ENCODE peak calls at places on chromosomes 11 and 22, in six cellular contexts. Z is mucosa of descending colon, G is thyroid gland, U is GM23248, A is fibroblast of lung, C is pancreas. H is an unnamed sample.

GRCh38 chr11:126465573-126466287 is 110.2 kb downstream of the ST3GAL4 start:
- DNase-seq in U (peak; percentile 40), G (no peak), A (no peak), Z (peak; percentile 68), C (no peak), H (no peak)

GRCh38 chr11:65425971-65426838 is 3.6 kb downstream of the NEAT1 start:
- DNase-seq in Z (no peak), G (no peak), A (peak; percentile 89), U (peak; percentile 88), C (no peak), H (peak; percentile 15)

GRCh38 chr11:102632026-102632425 is 6.9 kb upstream of the MMP20 start:
- DNase-seq in G (no peak), Z (no peak), A (no peak), C (no peak), U (no peak), H (no peak)

GRCh38 chr22:48488611-48489456 is 1338.8 kb downstream of the BRD1 start:
- DNase-seq in A (no peak), G (no peak), Z (no peak), U (peak; percentile 24), C (no peak), H (no peak)

GRCh38 chr11:8285228-8285627 is 21.6 kb upstream of the LMO1 start:
- DNase-seq in G (no peak), U (no peak), C (no peak), Z (no peak), A (no peak), H (no peak)

GRCh38 chr11:85595285-85595884 is 31.8 kb downstream of the DLG2 start:
- DNase-seq in U (peak; percentile 73), Z (no peak), A (peak; percentile 72), G (no peak), C (no peak), H (no peak)

GRCh38 chr11:117900144-117900651 is 23.7 kb upstream of the FXYD6 start:
- DNase-seq in C (no peak), A (no peak), G (no peak), Z (no peak), U (no peak), H (peak; percentile 38)

GRCh38 chr22:28440517-28441366 is 238.9 kb downstream of the TTC28 start:
- DNase-seq in G (no peak), C (no peak), Z (no peak), A (peak; percentile 83), U (peak; percentile 67), H (no peak)

GRCh38 chr22:44920183-44920582 is 89.6 kb downstream of the PHF21B start:
- DNase-seq in A (no peak), Z (peak; percentile 14), C (no peak), U (no peak), G (no peak), H (peak; percentile 26)

GRCh38 chr11:84476581-84476980 is 1150.6 kb downstream of the DLG2 start:
- DNase-seq in G (no peak), U (peak; percentile 2), A (no peak), C (no peak), Z (no peak), H (no peak)

GRCh38 chr11:19813158-19813879 is 100.7 kb downstream of the NAV2 start:
- DNase-seq in A (no peak), Z (no peak), G (no peak), U (no peak), C (no peak), H (no peak)

GRCh38 chr22:32985899-32986772 is 72.0 kb downstream of the SYN3 start:
- DNase-seq in C (peak; percentile 48), U (peak; percentile 86), A (peak; percentile 82), G (peak; percentile 74), Z (no peak), H (peak; percentile 62)

GRCh38 chr11:128767518-128767917 is 73.6 kb downstream of the FLI1 start:
- DNase-seq in Z (no peak), C (no peak), A (no peak), U (peak; percentile 5), G (no peak), H (no peak)

GRCh38 chr11:1388763-1389102 is 1.0 kb upstream of the BRSK2 start:
- DNase-seq in A (no peak), U (no peak), Z (no peak), G (no peak), C (peak; percentile 58), H (no peak)

GRCh38 chr11:1387521-1387920 is 2.2 kb upstream of the BRSK2 start:
- DNase-seq in Z (peak; percentile 48), C (peak; percentile 39), A (no peak), U (no peak), G (no peak), H (no peak)

GRCh38 chr11:1389932-1390587 is at the start of gene BRSK2:
- DNase-seq in C (peak; percentile 67), G (no peak), A (no peak), U (peak; percentile 18), Z (no peak), H (no peak)

GRCh38 chr11:1389103-1389931 is 417 bp upstream of the BRSK2 start:
- DNase-seq in C (peak; percentile 99), U (peak; percentile 99), A (peak; percentile 94), Z (peak; percentile 96), G (peak; percentile 98), H (peak; percentile 96)

DNA sequence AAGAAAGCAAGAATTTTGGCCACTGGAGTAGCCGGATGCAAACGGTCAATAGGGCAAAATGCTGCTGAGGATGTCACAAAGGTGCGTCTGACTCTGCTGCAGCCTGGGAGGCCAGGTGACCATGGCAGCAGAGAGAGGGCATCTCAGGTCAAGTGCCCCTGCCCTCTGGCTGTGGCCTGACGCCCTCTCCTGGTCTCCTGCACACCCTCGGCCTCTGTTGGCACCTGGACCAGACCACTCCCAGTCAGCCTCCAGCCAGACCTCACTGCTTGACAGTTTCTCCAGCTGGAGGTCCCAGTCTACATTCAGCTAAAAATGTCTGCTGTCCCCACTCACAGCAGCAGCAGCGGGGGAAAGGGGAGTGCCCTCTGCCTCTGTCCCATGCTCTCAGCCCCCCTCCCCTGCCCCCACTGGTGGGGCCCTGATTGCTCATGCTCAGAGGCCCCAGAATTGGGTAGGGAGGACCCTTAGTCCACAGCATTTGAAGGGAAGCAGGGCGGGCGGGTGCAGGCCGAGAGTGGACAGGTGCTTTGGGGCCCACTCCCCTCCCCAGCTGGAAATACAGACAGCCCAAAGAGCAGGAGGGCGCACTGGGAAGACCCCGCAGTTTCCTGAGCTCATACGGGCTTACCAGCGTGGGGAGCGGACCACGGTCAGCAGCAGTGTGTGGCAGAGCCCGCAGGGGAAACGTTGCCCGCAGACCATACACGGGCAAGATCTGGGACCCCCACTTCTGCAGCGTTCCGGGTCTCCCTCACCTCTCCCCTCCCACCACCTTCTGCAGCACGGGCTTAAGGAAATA is 1.6 kb upstream of the BRSK2 start:
- DNase-seq in G (no peak), A (no peak), Z (peak; percentile 44), C (peak; percentile 64), U (no peak), H (no peak)
- H3K4me1 ChIP-seq in G (peaks cover 16% of the 10 kb centered on the region), A (no peaks in the 10 kb centered on the region), Z (peaks cover 10% of the 10 kb centered on the region), C (peaks cover 5% of the 10 kb centered on the region), U (no peaks in the 10 kb centered on the region), H (no peaks in the 10 kb centered on the region)

DNA sequence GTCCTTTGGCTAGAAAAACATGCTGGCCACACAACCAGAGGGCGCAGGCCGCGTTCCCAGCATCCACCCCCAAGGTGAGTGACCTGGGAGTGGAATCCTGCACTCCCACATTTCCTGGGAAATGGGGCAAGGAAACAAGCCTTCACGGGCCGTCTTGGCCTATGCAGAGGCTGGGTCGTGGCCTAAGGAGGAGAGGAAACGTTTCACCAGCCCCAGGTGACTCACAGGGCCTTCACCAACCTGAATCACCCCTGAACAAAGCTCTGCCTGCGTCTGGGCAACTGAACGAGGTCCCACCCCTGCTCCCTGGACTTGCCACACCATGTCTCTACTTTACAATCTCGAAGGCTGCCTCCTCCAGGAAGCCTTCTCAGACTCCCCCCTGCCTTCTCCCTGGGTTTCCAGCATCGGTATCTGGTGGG is 13.2 kb downstream of the MYH9 start:
- DNase-seq in A (no peak), Z (peak; percentile 73), U (peak; percentile 92), G (no peak), C (no peak), H (no peak)
- H3K4me1 ChIP-seq in A (peaks cover 52% of the 10 kb centered on the region), Z (peaks cover 88% of the 10 kb centered on the region), U (peaks cover 59% of the 10 kb centered on the region), G (peaks cover 68% of the 10 kb centered on the region), C (peaks cover 93% of the 10 kb centered on the region), H (peaks cover 21% of the 10 kb centered on the region)

GRCh38 chr11:22194907-22195306 is 2.0 kb downstream of the ANO5 start:
- DNase-seq in C (no peak), U (no peak), G (no peak), Z (no peak), A (no peak), H (no peak)

GRCh38 chr11:22192642-22193347 is at the start of gene ANO5:
- DNase-seq in Z (peak; percentile 79), G (peak; percentile 81), U (peak; percentile 7), A (no peak), C (peak; percentile 81), H (peak; percentile 89)

GRCh38 chr11:22193348-22194051 is 615 bp downstream of the ANO5 start:
- DNase-seq in Z (peak; percentile 57), G (peak; percentile 36), A (no peak), C (peak; percentile 39), U (peak; percentile 1), H (peak; percentile 65)

GRCh38 chr11:22199243-22199642 is 6.4 kb downstream of the ANO5 start:
- DNase-seq in G (no peak), U (no peak), A (no peak), C (no peak), Z (no peak), H (no peak)

GRCh38 chr11:22197139-22197893 is 4.4 kb downstream of the ANO5 start:
- DNase-seq in A (no peak), C (no peak), G (no peak), U (no peak), Z (no peak), H (no peak)
- H3K4me1 ChIP-seq in A (no peaks in the 10 kb centered on the region), C (peaks cover 6% of the 10 kb centered on the region), G (no peaks in the 10 kb centered on the region), U (no peaks in the 10 kb centered on the region), Z (no peaks in the 10 kb centered on the region), H (no peaks in the 10 kb centered on the region)

GRCh38 chr22:22465094-22465602 is 43.4 kb downstream of the ZNF280B start:
- DNase-seq in U (no peak), Z (no peak), C (no peak), A (no peak), G (no peak), H (no peak)

GRCh38 chr22:22467112-22467511 is 41.4 kb downstream of the ZNF280B start:
- DNase-seq in U (no peak), A (no peak), Z (no peak), G (no peak), C (no peak), H (no peak)

GRCh38 chr22:22464541-22465054 is 43.9 kb downstream of the ZNF280B start:
- DNase-seq in G (no peak), Z (no peak), A (no peak), U (no peak), C (no peak), H (no peak)

GRCh38 chr22:22463855-22464540 is 44.5 kb downstream of the ZNF280B start:
- DNase-seq in C (no peak), A (peak; percentile 74), U (peak; percentile 63), Z (no peak), G (peak; percentile 47), H (no peak)

GRCh38 chr22:22465782-22466181 is 42.8 kb downstream of the ZNF280B start:
- DNase-seq in C (no peak), A (no peak), U (peak; percentile 22), Z (no peak), G (no peak), H (no peak)
- H3K4me1 ChIP-seq in C (no peaks in the 10 kb centered on the region), A (no peaks in the 10 kb centered on the region), U (no peaks in the 10 kb centered on the region), Z (no peaks in the 10 kb centered on the region), G (no peaks in the 10 kb centered on the region), H (no peaks in the 10 kb centered on the region)

H was measured in right lobe of liver.